ENCODE peak calls at places on chromosomes 7 and 10, in seven cellular contexts. F is heart right ventricle; J is SK-N-SH; O is ovary; E is CD8-positive, alpha-beta T cell; I is fibroblast of lung; W is HCT116. N is an unnamed sample. For H3K4me1, the result is how much of the 10 kb centered on the place peaks cover.

GRCh38 chr10:131815366-131816156 is 85.2 kb upstream of the PPP2R2D start:
- DNase-seq in F (no peak), I (no peak), O (no peak), E (no peak), J (peak), W (no peak), N (no peak)

GRCh38 chr7:42805601-42806000 is 106.3 kb downstream of the C7orf25 start:
- DNase-seq in O (no peak), W (no peak), I (no peak), E (no peak), J (no peak), F (no peak), N (no peak)

GRCh38 chr10:97325754-97326153 is 6.7 kb downstream of the FRAT1 start:
- DNase-seq in F (no peak), O (no peak), W (no peak), I (no peak), J (no peak), E (no peak), N (no peak)

GRCh38 chr10:98587156-98587555 is 140.4 kb upstream of the HPS1 start:
- DNase-seq in E (no peak), J (no peak), W (no peak), I (no peak), O (no peak), F (no peak), N (no peak)

GRCh38 chr10:9061871-9062270 is 1007.4 kb downstream of the GATA3 start:
- DNase-seq in I (no peak), E (no peak), F (no peak), W (no peak), O (no peak), J (no peak), N (no peak)

GRCh38 chr10:26528048-26528447 is 89.9 kb downstream of the APBB1IP start:
- DNase-seq in W (no peak), I (no peak), E (no peak), F (no peak), O (no peak), J (no peak), N (no peak)

GRCh38 chr7:79615466-79615865 is 162.0 kb upstream of the MAGI2 start:
- DNase-seq in W (no peak), F (no peak), E (no peak), O (no peak), J (no peak), I (peak), N (no peak)

GRCh38 chr7:130791746-130792145 is 57.7 kb upstream of the KLF14 start:
- DNase-seq in W (no peak), F (no peak), J (no peak), O (no peak), E (no peak), I (no peak), N (no peak)

GRCh38 chr7:151245360-151246160 is 2.9 kb downstream of the SMARCD3 start:
- DNase-seq in O (peak), F (no peak), W (no peak), J (peak), E (peak), I (no peak), N (peak)

GRCh38 chr10:103910442-103911000 is 7.5 kb downstream of the STN1 start:
- DNase-seq in W (no peak), J (no peak), I (peak), E (no peak), O (no peak), F (no peak), N (no peak)

GRCh38 chr7:78071821-78072590 is 273.4 kb downstream of the PHTF2 start:
- DNase-seq in F (no peak), W (no peak), O (no peak), J (no peak), E (no peak), I (no peak), N (no peak)

GRCh38 chr7:30862987-30863693 is 48.5 kb upstream of the AQP1 start:
- DNase-seq in J (peak), E (no peak), I (no peak), O (no peak), W (no peak), F (no peak), N (no peak)

GRCh38 chr10:131996508-131997365 is 15.0 kb upstream of the BNIP3 start:
- DNase-seq in O (peak), W (no peak), F (peak), E (no peak), J (no peak), I (no peak), N (no peak)

GRCh38 chr7:134140889-134141867 is 14.0 kb downstream of the LRGUK start:
- DNase-seq in W (peak), J (peak), O (peak), I (peak), F (peak), E (peak), N (peak)

GRCh38 chr7:151168022-151168786 is 710 bp upstream of the GBX1 start:
- DNase-seq in E (peak), O (no peak), I (no peak), J (peak), F (no peak), W (no peak), N (peak)

GRCh38 chr10:15504101-15504840 is 133.2 kb upstream of the FAM171A1 start:
- DNase-seq in F (no peak), I (peak), W (no peak), O (no peak), E (no peak), J (no peak), N (no peak)

GRCh38 chr7:65832281-65832680 is 40.6 kb upstream of the VKORC1L1 start:
- DNase-seq in F (no peak), J (no peak), O (no peak), I (peak), E (no peak), W (no peak), N (peak)

GRCh38 chr10:27815261-27815660 is 69.6 kb upstream of the MKX start:
- DNase-seq in E (no peak), F (no peak), W (no peak), I (peak), J (no peak), O (no peak), N (no peak)

GRCh38 chr7:77950548-77950947 is 152.0 kb downstream of the PHTF2 start:
- DNase-seq in W (no peak), F (no peak), O (no peak), J (no peak), I (no peak), E (no peak), N (no peak)

GRCh38 chr10:17022399-17022798 is 107.2 kb downstream of the CUBN start:
- DNase-seq in J (no peak), W (no peak), I (no peak), E (no peak), F (no peak), O (peak), N (no peak)

GRCh38 chr10:132385721-132386418 is 11.1 kb upstream of the PWWP2B start:
- DNase-seq in J (no peak), E (peak), O (peak), W (no peak), F (no peak), I (no peak), N (no peak)

GRCh38 chr10:132671171-132672154 is 114.5 kb downstream of the NKX6-2 start:
- DNase-seq in F (no peak), W (no peak), E (no peak), I (no peak), O (no peak), J (no peak), N (no peak)

GRCh38 chr7:28292826-28293528 is 112.4 kb upstream of the JAZF1 start:
- DNase-seq in I (peak), W (no peak), O (no peak), J (no peak), E (no peak), F (no peak), N (no peak)

GRCh38 chr10:10925667-10926066 is 92.0 kb upstream of the CELF2 start:
- DNase-seq in J (no peak), O (no peak), F (no peak), E (no peak), W (no peak), I (no peak), N (no peak)

GRCh38 chr7:92357260-92357659 is 90.0 kb upstream of the GATAD1 start:
- DNase-seq in F (no peak), E (no peak), W (no peak), J (no peak), I (no peak), O (no peak), N (no peak)

GRCh38 chr7:6257602-6258001 is 14.8 kb downstream of the CYTH3 start:
- DNase-seq in E (no peak), O (no peak), F (no peak), W (no peak), I (no peak), J (no peak), N (no peak)
- H3K4me1 ChIP-seq in E (under half), O (under half), F (half or more), W (under half), I (under half), J (under half), N (under half)

GRCh38 chr7:45036317-45036716 is 36.3 kb downstream of the CCM2 start:
- DNase-seq in O (no peak), F (no peak), I (no peak), W (no peak), E (no peak), J (no peak), N (no peak)
- H3K4me1 ChIP-seq in O (under half), F (under half), I (under half), W (under half), E (half or more), J (under half), N (under half)

GRCh38 chr10:58350023-58350422 is 15.2 kb downstream of the UBE2D1 start:
- DNase-seq in E (no peak), O (no peak), F (no peak), I (no peak), W (no peak), J (no peak), N (no peak)

GRCh38 chr10:58350619-58351323 is 16.0 kb downstream of the UBE2D1 start:
- DNase-seq in E (no peak), I (no peak), F (no peak), J (no peak), O (no peak), W (no peak), N (no peak)

GRCh38 chr10:58351616-58352578 is 17.1 kb downstream of the UBE2D1 start:
- DNase-seq in O (no peak), J (no peak), E (no peak), F (no peak), W (no peak), I (no peak), N (no peak)

GRCh38 chr10:58347967-58348366 is 13.2 kb downstream of the UBE2D1 start:
- DNase-seq in I (no peak), O (no peak), F (no peak), J (no peak), E (no peak), W (no peak), N (peak)

DNA sequence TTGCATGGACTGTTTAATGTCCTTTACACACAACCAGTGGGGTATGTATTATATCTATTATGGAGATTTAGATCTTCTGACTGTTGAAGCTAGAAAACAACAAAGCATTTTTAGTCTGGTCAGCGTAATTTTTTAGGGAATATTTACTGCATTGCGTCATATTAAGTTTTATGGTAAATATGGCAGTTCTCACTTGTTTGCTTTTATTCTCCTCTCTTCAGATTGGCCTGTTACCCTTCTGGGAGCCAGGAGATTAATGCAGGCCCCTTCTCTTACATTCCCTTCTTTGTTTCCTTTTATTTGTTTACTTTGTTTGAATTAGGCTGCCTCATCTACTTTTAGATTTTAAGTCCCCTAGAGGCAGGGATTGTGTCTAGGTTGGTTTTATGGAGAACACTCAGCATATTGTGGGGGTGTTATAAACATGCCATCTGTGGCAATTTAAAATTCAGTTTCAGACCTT is 13.8 kb downstream of the UBE2D1 start:
- DNase-seq in J (no peak), W (no peak), F (no peak), O (no peak), E (no peak), I (no peak), N (peak)
- H3K4me1 ChIP-seq in J (under half), W (under half), F (under half), O (under half), E (under half), I (under half), N (half or more)

GRCh38 chr10:101062231-101063161 is 707 bp downstream of the KAZALD1 start:
- DNase-seq in O (peak), I (peak), J (peak), W (no peak), E (peak), F (peak), N (peak)
- H3K4me1 ChIP-seq in O (under half), I (under half), J (under half), W (under half), E (under half), F (half or more), N (under half)